ENCODE peak calls at places on chromosomes 12 and 14, in five cellular contexts. Q is AG04449; K is lower leg skin; C is neural progenitor cell; L is CD4-positive, alpha-beta T cell. E is an unnamed sample.

GRCh38 chr14:61462566-61463195 is 141.3 kb downstream of the PRKCH start:
- DNase-seq in Q (peak), K (no peak), C (no peak), L (no peak), E (no peak)

GRCh38 chr14:98167702-98168101 is 1104.3 kb downstream of the BCL11B start:
- DNase-seq in Q (no peak), K (no peak), C (no peak), L (peak), E (no peak)

GRCh38 chr14:38044710-38045109 is 163.0 kb upstream of the SSTR1 start:
- DNase-seq in Q (no peak), K (no peak), C (no peak), L (no peak), E (no peak)

GRCh38 chr14:58298880-58299664 is 717 bp downstream of the ARID4A start:
- DNase-seq in Q (no peak), K (peak), C (peak), L (peak), E (peak)

GRCh38 chr14:66745078-66745477 is 237.1 kb downstream of the GPHN start:
- DNase-seq in Q (no peak), K (no peak), C (no peak), L (no peak), E (no peak)

GRCh38 chr12:69501154-69501895 is 31.1 kb downstream of the FRS2 start:
- DNase-seq in Q (no peak), K (no peak), C (no peak), L (no peak), E (no peak)

GRCh38 chr12:81492131-81492720 is 266.9 kb downstream of the PPFIA2 start:
- DNase-seq in Q (no peak), K (no peak), C (no peak), L (no peak), E (no peak)

GRCh38 chr14:74389980-74390379 is 36.0 kb downstream of the SYNDIG1L start:
- DNase-seq in Q (no peak), K (no peak), C (no peak), L (no peak), E (no peak)

GRCh38 chr12:3295225-3295624 is 195.8 kb upstream of the PRMT8 start:
- DNase-seq in Q (no peak), K (no peak), C (no peak), L (no peak), E (no peak)

GRCh38 chr12:128726866-128727265 is 96.9 kb downstream of the SLC15A4 start:
- DNase-seq in Q (no peak), K (no peak), C (no peak), L (no peak), E (no peak)

GRCh38 chr14:54651018-54651351 is 84.1 kb downstream of the SAMD4A start:
- DNase-seq in Q (no peak), K (no peak), C (no peak), L (no peak), E (no peak)

GRCh38 chr14:100297320-100298300 is 8.6 kb downstream of the SLC25A29 start:
- DNase-seq in Q (no peak), K (peak), C (no peak), L (no peak), E (no peak)

GRCh38 chr12:25155031-25155576 is 39.9 kb downstream of the DNAI7 start:
- DNase-seq in Q (peak), K (no peak), C (peak), L (no peak), E (no peak)

GRCh38 chr12:31772685-31773222 is 43.9 kb upstream of the AMN1 start:
- DNase-seq in Q (no peak), K (no peak), C (no peak), L (no peak), E (no peak)

GRCh38 chr12:58202933-58203713 is 261.8 kb downstream of the ATP23 start:
- DNase-seq in Q (no peak), K (no peak), C (no peak), L (no peak), E (no peak)

GRCh38 chr14:67420102-67420739 is 8.3 kb upstream of the PLEK2 start:
- DNase-seq in Q (no peak), K (no peak), C (peak), L (no peak), E (no peak)

GRCh38 chr14:35949933-35950332 is 123.8 kb downstream of the BRMS1L start:
- DNase-seq in Q (no peak), K (no peak), C (peak), L (no peak), E (no peak)

GRCh38 chr12:8420506-8420905 is 35.3 kb upstream of the CLEC6A start:
- DNase-seq in Q (no peak), K (no peak), C (no peak), L (no peak), E (no peak)

GRCh38 chr12:109617496-109617895 is 43.9 kb downstream of the MVK start:
- DNase-seq in Q (no peak), K (no peak), C (no peak), L (no peak), E (no peak)

GRCh38 chr12:132508248-132508740 is 18.3 kb downstream of the FBRSL1 start:
- DNase-seq in Q (no peak), K (no peak), C (no peak), L (no peak), E (no peak)

GRCh38 chr14:22047105-22047504 is 373.5 kb upstream of the OR4E1 start:
- DNase-seq in Q (no peak), K (no peak), C (peak), L (no peak), E (no peak)

GRCh38 chr14:23186913-23187654 is 3.6 kb upstream of the SLC7A8 start:
- DNase-seq in Q (no peak), K (peak), C (peak), L (no peak), E (no peak)

GRCh38 chr14:76773188-76773885 is 12.1 kb downstream of the VASH1 start:
- DNase-seq in Q (peak), K (peak), C (no peak), L (no peak), E (no peak)

GRCh38 chr14:100219126-100219785 is 19.7 kb upstream of the YY1 start:
- DNase-seq in Q (no peak), K (no peak), C (no peak), L (no peak), E (no peak)

GRCh38 chr12:69610126-69610525 is 581 bp downstream of the LRRC10 start:
- DNase-seq in Q (no peak), K (no peak), C (no peak), L (no peak), E (no peak)

GRCh38 chr12:9143929-9144328 is 28.2 kb upstream of the A2M start:
- DNase-seq in Q (no peak), K (no peak), C (no peak), L (no peak), E (no peak)

GRCh38 chr12:116727902-116728301 is 10.0 kb downstream of the SPRING1 start:
- DNase-seq in Q (no peak), K (no peak), C (no peak), L (no peak), E (no peak)

GRCh38 chr12:116722245-116722644 is 15.6 kb downstream of the SPRING1 start:
- DNase-seq in Q (no peak), K (no peak), C (no peak), L (no peak), E (no peak)

GRCh38 chr12:116731801-116732200 is 6.1 kb downstream of the SPRING1 start:
- DNase-seq in Q (no peak), K (no peak), C (no peak), L (no peak), E (no peak)

GRCh38 chr12:116727261-116727660 is 10.6 kb downstream of the SPRING1 start:
- DNase-seq in Q (no peak), K (no peak), C (no peak), L (no peak), E (no peak)

GRCh38 chr12:116726749-116727148 is 11.1 kb downstream of the SPRING1 start:
- DNase-seq in Q (no peak), K (no peak), C (no peak), L (no peak), E (no peak)
- TF ChIP-seq CTCF in Q (no peak), K (no peak), C (no peak), L (no peak), E (no peak)

DNA sequence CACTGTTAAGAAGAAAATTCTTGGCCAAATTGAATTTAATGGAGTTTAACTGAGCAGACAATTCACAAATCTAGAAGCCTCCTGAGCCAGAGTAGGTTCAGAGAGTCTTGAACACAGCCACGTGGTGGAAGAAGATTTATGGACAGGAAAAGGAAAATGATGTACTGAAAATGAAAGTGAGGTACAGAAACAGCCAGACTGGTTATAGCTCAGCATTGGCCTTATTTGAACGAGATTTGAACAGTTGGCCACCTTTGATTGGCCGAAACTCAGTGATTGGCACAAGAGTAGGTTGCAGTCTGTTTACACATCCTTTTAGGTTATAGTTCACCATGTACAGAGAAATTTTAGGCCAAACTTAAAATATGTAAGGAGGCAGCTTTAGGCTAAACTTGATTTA is 9.9 kb downstream of the OAS2 start:
- DNase-seq in Q (no peak), K (no peak), C (no peak), L (no peak), E (no peak)
- TF ChIP-seq CTCF in Q (no peak), K (no peak), C (no peak), L (no peak), E (no peak)

GRCh38 chr12:54858562-54858961 is 4.2 kb downstream of the MUCL1 start:
- DNase-seq in Q (no peak), K (no peak), C (no peak), L (no peak), E (no peak)

GRCh38 chr12:54859502-54859901 is 5.2 kb downstream of the MUCL1 start:
- DNase-seq in Q (no peak), K (no peak), C (no peak), L (no peak), E (no peak)

DNA sequence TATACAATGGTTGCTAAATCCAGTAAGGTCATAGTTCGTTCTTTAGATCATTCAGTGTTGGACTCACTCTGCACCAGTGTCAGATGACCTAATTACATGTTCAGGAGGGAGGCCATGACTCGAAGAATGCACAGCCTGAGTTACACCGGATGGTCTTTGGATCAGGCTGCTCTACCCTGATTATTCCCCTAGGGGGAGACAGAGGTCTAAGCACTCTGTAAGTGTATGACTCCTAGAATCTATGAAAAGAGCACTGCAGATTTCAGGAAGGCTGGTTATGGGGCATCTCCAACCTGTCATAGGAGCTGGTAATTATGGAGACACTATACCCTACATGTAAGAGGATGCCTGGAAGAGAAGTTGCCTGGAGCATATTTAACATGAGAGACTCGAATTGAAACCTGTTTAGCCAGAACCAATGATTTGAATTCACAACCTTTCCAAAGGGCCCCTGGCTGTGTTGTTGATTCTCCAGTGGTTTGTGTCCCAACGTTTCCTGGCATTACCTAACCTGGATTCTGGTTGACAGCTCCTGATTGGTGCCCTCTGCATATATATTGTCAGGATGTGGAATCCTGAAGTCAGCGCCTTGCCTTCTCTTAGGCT is at the start of gene MUCL1:
- DNase-seq in Q (no peak), K (peak), C (peak), L (peak), E (peak)
- TF ChIP-seq CTCF in Q (peak), K (no peak), C (peak), L (peak), E (peak)

GRCh38 chr12:39958377-39958776 is 147.5 kb downstream of the SLC2A13 start:
- DNase-seq in Q (no peak), K (no peak), C (peak), L (no peak), E (no peak)
- TF ChIP-seq CTCF in Q (no peak), K (no peak), C (peak), L (no peak), E (no peak)

GRCh38 chr12:12265571-12266388 is 1.1 kb downstream of the LRP6 start:
- DNase-seq in Q (no peak), K (no peak), C (no peak), L (no peak), E (no peak)

GRCh38 chr12:12266873-12267634 is at the start of gene LRP6:
- DNase-seq in Q (peak), K (peak), C (peak), L (peak), E (peak)

GRCh38 chr12:12270226-12270625 is 3.4 kb upstream of the LRP6 start:
- DNase-seq in Q (no peak), K (no peak), C (no peak), L (no peak), E (no peak)

GRCh38 chr12:12266389-12266872 is 413 bp downstream of the LRP6 start:
- DNase-seq in Q (no peak), K (no peak), C (peak), L (no peak), E (no peak)

DNA sequence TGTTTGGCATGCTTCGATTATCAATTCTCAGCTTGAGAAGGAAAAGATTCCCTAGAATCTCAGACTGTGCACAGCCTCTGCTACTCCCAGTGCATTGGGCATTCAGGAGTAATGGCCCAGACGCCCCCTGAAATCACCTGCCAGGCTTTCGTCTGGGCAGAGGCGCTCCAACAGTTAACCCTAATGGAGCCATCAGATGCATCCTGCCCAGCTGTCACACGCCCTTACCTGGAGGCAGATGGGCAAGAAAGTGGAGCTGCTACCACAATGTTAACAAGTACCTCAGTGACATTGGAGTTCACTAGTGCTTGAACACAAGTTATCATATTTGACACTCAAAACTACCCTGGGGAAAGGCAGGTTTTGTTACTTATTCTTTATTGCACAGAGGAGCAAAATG is 957 bp upstream of the LRP6 start:
- DNase-seq in Q (no peak), K (no peak), C (peak), L (no peak), E (no peak)
- TF ChIP-seq CTCF in Q (no peak), K (no peak), C (no peak), L (no peak), E (no peak)